ENCODE peak calls at places on chromosome 15, in four cellular contexts. Z is GM23338, N is hepatocyte, W is neural progenitor cell. H is an unnamed sample.

GRCh38 chr15:88249220-88249619 is 7.3 kb downstream of the NTRK3 start:
- DNase-seq in Z (no peak), N (no peak), W (no peak), H (no peak)

GRCh38 chr15:68042855-68043222 is 11.3 kb upstream of the PIAS1 start:
- DNase-seq in W (no peak), N (no peak), Z (no peak), H (no peak)

GRCh38 chr15:71276355-71276665 is 161.0 kb downstream of the THSD4 start:
- DNase-seq in N (peak; percentile 34), W (no peak), Z (no peak), H (no peak)

GRCh38 chr15:58748040-58748786 is 1.3 kb downstream of the ADAM10 start:
- DNase-seq in Z (no peak), N (peak; percentile 16), W (no peak), H (peak; percentile 72)

GRCh38 chr15:89452330-89452836 is 44.0 kb downstream of the RHCG start:
- DNase-seq in W (no peak), N (no peak), Z (no peak), H (no peak)

GRCh38 chr15:85164841-85165466 is 183.3 kb downstream of the PDE8A start:
- DNase-seq in N (peak; percentile 43), W (no peak), Z (peak; percentile 56), H (no peak)

GRCh38 chr15:38176155-38176554 is 76.5 kb upstream of the SPRED1 start:
- DNase-seq in W (no peak), Z (no peak), N (no peak), H (peak; percentile 68)

GRCh38 chr15:79522656-79523055 is 90.5 kb downstream of the MINAR1 start:
- DNase-seq in W (peak; percentile 31), N (no peak), Z (no peak), H (no peak)

GRCh38 chr15:78422571-78423340 is 15.3 kb upstream of the IREB2 start:
- DNase-seq in Z (peak; percentile 80), N (peak; percentile 80), W (peak; percentile 73), H (peak; percentile 79)

GRCh38 chr15:66854012-66854965 is 152.3 kb downstream of the SMAD6 start:
- DNase-seq in N (no peak), W (no peak), Z (peak; percentile 44), H (no peak)

GRCh38 chr15:88622605-88622975 is 1.4 kb downstream of the AEN start:
- DNase-seq in N (no peak), W (no peak), Z (no peak), H (no peak)

GRCh38 chr15:42084465-42085235 is 9.7 kb downstream of the PLA2G4D start:
- DNase-seq in Z (peak; percentile 84), N (peak; percentile 76), W (peak; percentile 76), H (peak; percentile 42)

GRCh38 chr15:70327328-70328136 is 229.8 kb upstream of the TLE3 start:
- DNase-seq in Z (no peak), W (no peak), N (no peak), H (peak; percentile 27)

GRCh38 chr15:35514759-35515158 is 31.2 kb downstream of the DPH6 start:
- DNase-seq in Z (no peak), N (no peak), W (no peak), H (no peak)

GRCh38 chr15:100032358-100033080 is 299.3 kb upstream of the LYSMD4 start:
- DNase-seq in N (no peak), W (no peak), Z (no peak), H (no peak)

GRCh38 chr15:78265752-78266224 is 1.4 kb downstream of the DNAJA4 start:
- DNase-seq in N (peak; percentile 16), Z (no peak), W (no peak), H (no peak)

GRCh38 chr15:80777137-80777536 is 2.0 kb upstream of the CEMIP start:
- DNase-seq in Z (no peak), N (peak; percentile 35), W (no peak), H (no peak)

GRCh38 chr15:66777054-66777453 is 75.0 kb downstream of the SMAD6 start:
- DNase-seq in Z (no peak), N (no peak), W (no peak), H (no peak)

GRCh38 chr15:97194750-97195149 is 765.8 kb upstream of the ARRDC4 start:
- DNase-seq in Z (no peak), W (no peak), N (no peak), H (no peak)

GRCh38 chr15:72042054-72042453 is 75.9 kb downstream of the MYO9A start:
- DNase-seq in W (no peak), Z (no peak), N (no peak), H (no peak)

GRCh38 chr15:73564255-73564654 is 68.9 kb downstream of the NPTN start:
- DNase-seq in N (peak; percentile 16), W (peak; percentile 12), Z (no peak), H (no peak)

DNA sequence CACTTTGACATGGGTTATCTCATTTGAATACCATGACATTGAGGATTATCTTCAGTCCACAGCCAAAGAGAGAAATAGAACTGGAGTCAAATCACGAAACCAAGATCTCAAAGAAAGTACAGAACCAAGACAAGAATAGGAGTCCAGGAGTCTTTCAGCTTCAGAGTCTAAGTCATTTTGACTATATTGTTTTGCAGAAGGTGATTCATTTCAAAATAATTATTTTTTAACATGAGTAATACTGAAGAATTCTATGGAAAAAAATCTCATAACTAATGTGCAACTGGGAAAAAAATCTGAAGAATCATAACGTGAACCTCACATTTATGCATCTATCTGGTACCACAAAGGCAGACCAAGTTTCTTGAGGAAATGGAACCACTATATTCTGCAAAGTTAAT is 60.3 kb downstream of the UBE3A start:
- DNase-seq in W (no peak), Z (no peak), N (no peak), H (no peak)
- TF ChIP-seq EZH2phosphoT487 in W (no peak), Z (no peak), N (no peak), H (no peak)

GRCh38 chr15:46526726-46527110 is 891.9 kb downstream of the SQOR start:
- DNase-seq in Z (no peak), N (no peak), W (no peak), H (no peak)

GRCh38 chr15:46525984-46526725 is 891.3 kb downstream of the SQOR start:
- DNase-seq in N (no peak), Z (no peak), W (no peak), H (no peak)
- TF ChIP-seq EZH2 in N (no peak), Z (no peak), W (no peak), H (no peak)

GRCh38 chr15:75045332-75046015 is 22.1 kb downstream of the PPCDC start:
- DNase-seq in N (no peak), W (no peak), Z (no peak), H (peak; percentile 23)
- H3K4me3 ChIP-seq in N (no peak overlapping the region), W (no peak overlapping the region), Z (no peak overlapping the region), H (no peak overlapping the region)

DNA sequence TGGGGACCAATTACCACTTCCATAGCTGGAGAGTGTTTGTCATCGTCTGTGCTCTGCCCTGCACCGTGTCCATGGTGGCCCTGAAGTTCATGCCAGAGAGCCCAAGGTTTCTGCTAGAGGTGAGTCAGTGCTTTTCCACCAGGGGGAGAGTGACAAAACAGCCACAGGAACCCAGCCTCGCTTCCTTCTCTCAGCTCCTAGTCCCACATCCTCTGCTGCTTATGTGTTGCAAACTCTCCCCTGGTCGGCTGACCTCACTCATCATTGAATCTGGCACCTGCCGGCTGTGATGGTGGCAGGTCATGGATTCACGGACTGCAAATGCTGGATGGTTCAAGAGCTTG is 158.4 kb downstream of the SV2B start:
- DNase-seq in W (no peak), Z (peak; percentile 60), N (no peak), H (no peak)
- TF ChIP-seq EZH2phosphoT487 in W (no peak), Z (no peak), N (no peak), H (no peak)

DNA sequence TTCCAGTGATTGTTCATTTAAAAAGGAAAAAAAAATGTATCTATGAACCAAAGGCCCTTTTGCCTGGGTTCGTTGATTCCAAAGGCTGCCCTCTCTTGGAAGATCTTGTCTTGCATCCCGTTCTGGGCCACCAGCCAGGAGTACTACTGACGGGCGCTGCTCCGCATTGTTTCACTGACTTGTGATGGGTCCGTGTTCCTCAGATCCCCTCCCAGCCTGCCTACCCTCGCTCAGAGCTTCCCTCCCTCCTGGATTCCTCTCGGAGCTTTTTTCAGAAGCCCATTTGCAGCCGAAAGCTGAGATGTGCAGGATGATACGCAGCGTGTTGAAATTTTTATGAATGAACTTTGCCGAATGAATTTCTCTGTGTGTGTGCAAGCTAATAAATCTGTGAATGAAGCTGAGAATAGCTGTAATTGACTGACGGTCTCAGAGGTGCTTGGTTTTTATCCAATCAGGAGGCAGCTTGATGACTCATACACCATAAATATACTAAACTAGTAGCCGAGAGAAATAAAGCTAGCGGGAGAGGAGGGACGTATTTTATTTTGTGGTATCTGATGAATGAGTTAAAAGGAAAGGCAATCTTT is at the start of gene SHC4:
- DNase-seq in N (peak; percentile 83), Z (peak; percentile 80), W (peak; percentile 85), H (peak; percentile 20)
- TF ChIP-seq EZH2 in N (peak; percentile 48), Z (no peak), W (no peak), H (no peak)

DNA sequence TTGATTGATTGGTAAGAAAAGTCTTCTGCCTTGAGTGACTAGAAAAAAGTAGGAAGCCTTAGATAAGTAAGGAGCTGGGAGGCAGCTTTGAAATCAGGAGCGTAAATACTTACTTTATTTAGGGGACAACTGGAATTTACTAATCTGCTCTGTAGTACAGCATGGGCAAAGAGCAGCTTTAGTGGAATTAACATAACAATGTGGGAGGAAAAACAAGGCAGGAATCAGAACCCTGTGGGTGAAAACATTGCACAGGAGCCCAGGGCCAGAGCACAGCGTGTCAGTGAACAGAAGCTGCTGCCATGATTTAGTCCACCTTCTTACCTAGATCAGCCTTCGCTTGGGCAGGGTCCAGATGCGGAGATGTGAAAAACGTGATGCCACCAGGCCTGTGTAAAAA is 14.6 kb downstream of the FMN1 start:
- DNase-seq in Z (peak; percentile 51), N (no peak), W (peak; percentile 74), H (no peak)
- H3K4me3 ChIP-seq in Z (no peak overlapping the region), N (no peak overlapping the region), W (peak overlapping the region; percentile 2), H (no peak overlapping the region)

DNA sequence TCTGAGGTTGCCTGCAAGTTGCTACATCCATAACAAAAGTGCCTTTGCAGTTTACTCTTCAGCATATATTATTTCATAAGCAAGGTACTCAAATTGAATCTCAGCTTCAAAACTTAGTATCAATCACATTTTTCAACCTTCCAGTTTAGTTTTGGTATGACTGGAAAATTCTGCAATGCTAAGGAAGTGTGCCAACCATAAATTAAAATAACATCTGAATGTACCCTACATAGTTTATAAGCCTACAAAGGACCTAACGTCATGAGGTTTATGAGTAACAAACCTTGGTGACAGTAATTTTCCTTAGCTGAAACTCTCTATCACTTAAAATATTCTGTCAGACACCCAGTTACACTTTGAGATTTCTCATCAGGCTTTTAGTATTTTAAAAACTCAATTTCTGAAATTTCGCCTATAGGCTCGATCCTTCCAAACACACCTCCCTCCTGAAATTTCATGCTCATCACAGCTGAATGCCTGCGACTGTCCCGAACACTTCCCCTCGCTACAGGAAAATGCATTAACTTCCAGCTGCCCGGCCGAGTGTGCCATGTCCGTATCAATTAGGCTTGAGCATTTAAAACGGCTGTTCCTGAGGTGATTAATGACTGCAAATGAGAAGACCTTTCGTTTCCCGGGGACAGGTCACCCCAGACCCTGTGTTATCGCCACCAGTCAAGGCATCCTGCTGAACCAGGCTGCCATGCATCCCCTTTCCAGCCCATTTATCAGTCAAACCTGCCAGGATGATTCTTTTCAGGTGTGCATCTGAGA is 63.1 kb downstream of the THBS1 start:
- DNase-seq in Z (no peak), N (no peak), W (peak; percentile 20), H (no peak)
- TF ChIP-seq EZH2phosphoT487 in Z (no peak), N (no peak), W (no peak), H (no peak)